ENCODE peak calls at places on chromosomes 12 and 14, in eight cellular contexts. S, Z, H, Y, M, X, F and V are unnamed samples.

GRCh38 chr12:55470088-55470830 is at the start of gene OR6C70:
- DNase-seq in S (peak), H (no peak), Z (no peak), F (no peak), M (no peak), Y (no peak), X (no peak), V (no peak)

GRCh38 chr14:33652566-33653320 is 298.1 kb downstream of the EGLN3 start:
- DNase-seq in H (no peak), M (no peak), F (no peak), Y (no peak), S (no peak), Z (no peak), X (no peak), V (no peak)

GRCh38 chr12:105468464-105468863 is 138.0 kb downstream of the C12orf75 start:
- DNase-seq in H (no peak), X (no peak), Z (no peak), F (no peak), S (no peak), M (no peak), Y (no peak), V (no peak)

GRCh38 chr12:105418232-105418631 is 87.7 kb downstream of the C12orf75 start:
- DNase-seq in X (no peak), S (peak), Y (no peak), F (peak), H (no peak), Z (no peak), M (no peak), V (no peak)

GRCh38 chr12:3091650-3092207 is 14.6 kb downstream of the TSPAN9 start:
- DNase-seq in F (no peak), X (no peak), M (no peak), S (no peak), Z (no peak), H (no peak), Y (no peak), V (no peak)

GRCh38 chr12:59041241-59042121 is 121.2 kb upstream of the LRIG3 start:
- DNase-seq in M (no peak), F (peak), Z (no peak), H (no peak), Y (no peak), S (no peak), X (no peak), V (no peak)

GRCh38 chr12:14239935-14240872 is 125.3 kb upstream of the ATF7IP start:
- DNase-seq in X (peak), M (peak), F (no peak), Z (no peak), Y (no peak), H (peak), S (peak), V (peak)

GRCh38 chr12:9707864-9708808 is 24.8 kb downstream of the CLECL1 start:
- DNase-seq in Y (peak), Z (peak), X (peak), F (peak), H (peak), S (peak), M (no peak), V (no peak)

GRCh38 chr14:105212541-105213305 is 31.6 kb upstream of the NUDT14 start:
- DNase-seq in F (no peak), M (no peak), X (no peak), S (no peak), Y (no peak), H (no peak), Z (no peak), V (no peak)

GRCh38 chr12:12655061-12655460 is 40.9 kb downstream of the GPR19 start:
- DNase-seq in Z (no peak), M (no peak), Y (no peak), H (no peak), F (no peak), S (no peak), X (no peak), V (no peak)

GRCh38 chr14:70821916-70822705 is 12.8 kb upstream of the MAP3K9 start:
- DNase-seq in H (peak), Y (peak), Z (peak), S (peak), M (peak), X (peak), F (peak), V (peak)

GRCh38 chr14:105979446-105979845 is 453.1 kb downstream of the TMEM121 start:
- DNase-seq in M (no peak), X (no peak), F (no peak), H (no peak), Z (no peak), Y (no peak), S (no peak), V (no peak)

GRCh38 chr14:63134801-63135200 is 69.4 kb upstream of the RHOJ start:
- DNase-seq in H (no peak), Y (no peak), X (no peak), S (no peak), Z (no peak), F (peak), M (no peak), V (no peak)

GRCh38 chr14:22602853-22603252 is 4.8 kb downstream of the ABHD4 start:
- DNase-seq in Z (no peak), S (no peak), X (no peak), F (no peak), H (no peak), Y (no peak), M (no peak), V (no peak)

GRCh38 chr12:79857675-79858074 is 77.2 kb downstream of the PPP1R12A start:
- DNase-seq in X (no peak), M (no peak), H (no peak), S (no peak), Z (no peak), Y (no peak), F (no peak), V (no peak)